ENCODE peak calls at places on chromosomes 13 and 19, in four cellular contexts. I is HCT116, P is epithelial cell of esophagus, Y is uterus. W is an unnamed sample.

GRCh38 chr19:9721861-9722260 is 46.7 kb downstream of the ZNF846 start:
- DNase-seq in Y (no peak), P (peak), I (no peak), W (no peak)

GRCh38 chr13:108020027-108020426 is 195.3 kb downstream of the LIG4 start:
- DNase-seq in P (peak), I (no peak), Y (no peak), W (no peak)

GRCh38 chr19:51354742-51355148 is 11.4 kb downstream of the ETFB start:
- DNase-seq in Y (no peak), P (no peak), I (no peak), W (no peak)

GRCh38 chr19:57803594-57804325 is 11.0 kb downstream of the ZNF552 start:
- DNase-seq in I (peak), Y (peak), P (peak), W (no peak)

GRCh38 chr13:37118002-37118401 is 12.5 kb upstream of the CSNK1A1L start:
- DNase-seq in I (no peak), Y (no peak), P (no peak), W (no peak)

GRCh38 chr19:32691952-32692726 is 518 bp downstream of the NUDT19 start:
- DNase-seq in I (no peak), P (peak), Y (peak), W (peak)

GRCh38 chr19:36032251-36033104 is at the start of gene CLIP3:
- DNase-seq in P (no peak), Y (peak), I (no peak), W (peak)

GRCh38 chr19:41995959-41996797 is 2.1 kb upstream of the ATP1A3 start:
- DNase-seq in Y (no peak), P (no peak), I (no peak), W (no peak)

GRCh38 chr13:103883152-103883551 is 816.9 kb upstream of the SLC10A2 start:
- DNase-seq in Y (peak), I (peak), P (peak), W (peak)

GRCh38 chr13:50156140-50156539 is 140.9 kb downstream of the KCNRG start:
- DNase-seq in Y (no peak), I (no peak), P (peak), W (no peak)

GRCh38 chr13:21717817-21718216 is 46.9 kb downstream of the FGF9 start:
- DNase-seq in I (no peak), P (peak), Y (no peak), W (no peak)

GRCh38 chr13:77528834-77529500 is 6.5 kb upstream of the SCEL start:
- DNase-seq in I (no peak), P (no peak), Y (no peak), W (no peak)

GRCh38 chr13:48626077-48626449 is 27.7 kb upstream of the CYSLTR2 start:
- DNase-seq in I (no peak), P (no peak), Y (no peak), W (no peak)

GRCh38 chr13:23985060-23985459 is 87.8 kb upstream of the C1QTNF9B start:
- DNase-seq in I (no peak), Y (no peak), P (peak), W (no peak)

GRCh38 chr19:13070425-13071140 is 32.1 kb downstream of the LYL1 start:
- DNase-seq in I (no peak), Y (peak), P (no peak), W (no peak)

GRCh38 chr19:10727599-10728250 is 9.8 kb downstream of the DNM2 start:
- DNase-seq in I (no peak), Y (no peak), P (no peak), W (no peak)

GRCh38 chr13:107866007-107866665 is 349.2 kb downstream of the LIG4 start:
- DNase-seq in I (no peak), Y (no peak), P (no peak), W (no peak)

GRCh38 chr19:5711713-5712161 is 8.2 kb downstream of the LONP1 start:
- DNase-seq in P (no peak), I (no peak), Y (no peak), W (no peak)

GRCh38 chr13:75512253-75512652 is 25.4 kb downstream of the COMMD6 start:
- DNase-seq in P (no peak), I (no peak), Y (no peak), W (no peak)

GRCh38 chr19:10517760-10518443 is 655 bp upstream of the S1PR5 start:
- DNase-seq in I (no peak), P (peak), Y (no peak), W (no peak)

GRCh38 chr19:50167314-50167721 is 4.2 kb upstream of the IZUMO2 start:
- DNase-seq in Y (no peak), I (no peak), P (no peak), W (no peak)

GRCh38 chr19:6038634-6039405 is 60.9 kb upstream of the RANBP3 start:
- DNase-seq in P (peak), I (no peak), Y (no peak), W (no peak)

GRCh38 chr19:2507109-2507508 is 31.2 kb downstream of the GADD45B start:
- DNase-seq in Y (no peak), P (peak), I (peak), W (no peak)

GRCh38 chr13:48891586-48891985 is 84.1 kb upstream of the FNDC3A start:
- DNase-seq in P (peak), Y (no peak), I (peak), W (no peak)

GRCh38 chr19:16771618-16772017 is 52.0 kb downstream of the NWD1 start:
- DNase-seq in P (peak), I (peak), Y (peak), W (peak)

GRCh38 chr13:50936681-50937080 is 27.1 kb downstream of the RNASEH2B start:
- DNase-seq in Y (no peak), I (no peak), P (no peak), W (no peak)

GRCh38 chr13:102846261-102847015 is 606 bp downstream of the ERCC5 start:
- DNase-seq in Y (peak), I (peak), P (peak), W (no peak)

GRCh38 chr13:100511422-100511821 is 77.2 kb downstream of the GGACT start:
- DNase-seq in Y (no peak), I (no peak), P (no peak), W (no peak)

GRCh38 chr13:98222816-98223215 is 45.7 kb upstream of the RNF113B start:
- DNase-seq in P (no peak), I (no peak), Y (no peak), W (no peak)

GRCh38 chr13:93256998-93257397 is 30.4 kb downstream of the GPC6 start:
- DNase-seq in P (no peak), Y (no peak), I (no peak), W (no peak)

GRCh38 chr13:113405481-113406300 is 41.8 kb upstream of the GRTP1 start:
- DNase-seq in Y (peak), I (no peak), P (no peak), W (no peak)

GRCh38 chr19:18274303-18274775 is at the start of gene IQCN:
- DNase-seq in I (no peak), P (peak), Y (peak), W (no peak)

GRCh38 chr19:56764296-56764695 is 76.2 kb downstream of the PEG3 start:
- DNase-seq in P (no peak), I (no peak), Y (no peak), W (no peak)
- TF ChIP-seq CTCF in P (no peak), I (peak), Y (no peak), W (no peak)

GRCh38 chr13:32023096-32023495 is 8.5 kb upstream of the FRY start:
- DNase-seq in Y (no peak), I (no peak), P (no peak), W (no peak)

GRCh38 chr13:32024750-32025149 is 6.8 kb upstream of the FRY start:
- DNase-seq in Y (no peak), P (no peak), I (no peak), W (no peak)

GRCh38 chr13:32022292-32022691 is 9.3 kb upstream of the FRY start:
- DNase-seq in P (no peak), I (no peak), Y (peak), W (no peak)

GRCh38 chr13:32021785-32022184 is 9.8 kb upstream of the FRY start:
- DNase-seq in Y (no peak), I (no peak), P (no peak), W (no peak)

DNA sequence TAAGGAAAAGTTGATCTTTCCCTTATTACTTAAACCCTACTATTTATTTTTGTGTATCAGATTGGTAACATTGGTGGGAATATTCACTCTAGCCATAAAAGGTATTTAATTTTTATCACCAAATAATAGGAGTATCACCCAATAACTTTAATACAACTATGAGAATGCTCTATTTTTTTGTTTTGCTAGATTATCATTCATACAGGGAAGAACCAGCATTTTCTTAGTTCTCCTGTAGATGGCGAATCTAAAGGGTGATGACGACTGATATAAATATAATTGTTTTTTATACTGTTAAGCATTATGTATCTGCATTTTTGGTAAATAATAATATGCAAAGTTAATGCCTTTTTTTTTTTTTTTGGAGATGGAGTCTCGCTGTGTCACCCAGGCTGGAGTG is 7.9 kb upstream of the FRY start:
- DNase-seq in P (no peak), I (no peak), Y (no peak), W (no peak)
- TF ChIP-seq CTCF in P (peak), I (peak), Y (no peak), W (peak)

DNA sequence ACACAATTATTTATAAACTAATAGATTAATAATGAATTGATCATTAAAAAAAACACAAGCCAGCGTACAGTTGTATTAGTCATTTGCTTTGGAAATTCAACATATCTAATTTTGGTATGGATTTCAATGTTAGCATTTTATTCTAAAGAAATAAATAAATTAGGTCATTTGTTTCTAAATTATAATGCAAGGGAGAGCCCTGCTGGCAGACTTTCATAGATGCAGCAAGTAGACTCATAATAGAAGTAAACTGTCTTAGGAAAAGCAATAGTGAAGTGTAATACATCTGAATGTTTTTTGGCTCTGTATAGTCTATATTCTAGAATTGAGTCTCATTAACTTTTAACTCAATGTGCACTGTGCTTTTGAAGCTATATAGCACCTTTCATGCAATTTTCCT is 982.4 kb upstream of the MIR17HG start:
- DNase-seq in Y (no peak), P (peak), I (no peak), W (no peak)
- TF ChIP-seq CTCF in Y (no peak), P (peak), I (peak), W (no peak)

DNA sequence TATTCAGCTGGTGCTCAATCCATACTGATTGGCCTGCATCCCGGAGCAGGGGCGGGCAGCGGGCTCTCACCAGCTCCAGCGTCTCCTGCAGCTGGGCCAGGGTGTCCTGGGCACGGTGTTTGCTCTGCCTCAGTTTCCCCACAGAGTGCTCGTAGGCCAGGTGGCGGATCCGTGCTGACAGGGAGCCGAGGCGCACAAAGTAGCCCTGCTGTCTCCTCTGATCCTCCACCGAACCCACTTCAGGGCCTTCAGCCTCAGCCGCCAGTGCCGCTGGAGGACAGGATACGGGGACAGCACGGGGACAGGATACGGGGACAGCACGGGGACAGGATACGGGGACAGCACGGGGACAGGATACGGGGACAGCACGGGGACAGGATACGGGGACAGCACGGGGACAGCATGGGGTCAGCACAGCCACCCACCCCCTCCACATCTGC is 7.3 kb upstream of the PLIN4 start:
- DNase-seq in I (no peak), P (no peak), Y (no peak), W (no peak)
- TF ChIP-seq CTCF in I (no peak), P (no peak), Y (no peak), W (no peak)

GRCh38 chr19:14494451-14494850 is 1.5 kb downstream of the GIPC1 start:
- DNase-seq in I (no peak), P (no peak), Y (no peak), W (no peak)
- TF ChIP-seq CTCF in I (no peak), P (no peak), Y (no peak), W (no peak)

GRCh38 chr13:110705826-110706569 is at the start of gene CARS2:
- DNase-seq in Y (peak), P (peak), I (peak), W (peak)
- TF ChIP-seq CTCF in Y (no peak), P (no peak), I (no peak), W (no peak)

W was measured in AG09319.